ENCODE peak calls at places on chromosomes 4 and X, in six cellular contexts. One of them, this sample, is unnamed.

GRCh38 chrX:23819385-23820234 is 36.6 kb downstream of the SAT1 start:
- DNase-seq in right atrium auricular region: no peak
- DNase-seq in suprapubic skin: no peak
- DNase-seq in lower lobe of right lung: no peak
- DNase-seq in OCI-LY7: no peak
- DNase-seq in IMR-90: peak; percentile 40
- DNase-seq in this sample: no peak

GRCh38 chr4:130359537-130359936 is 1263.6 kb downstream of the C4orf33 start:
- DNase-seq in right atrium auricular region: no peak
- DNase-seq in suprapubic skin: no peak
- DNase-seq in lower lobe of right lung: no peak
- DNase-seq in OCI-LY7: peak; percentile 56
- DNase-seq in IMR-90: peak; percentile 35
- DNase-seq in this sample: no peak

GRCh38 chrX:53438832-53439230 is 4.7 kb upstream of the HSD17B10 start:
- DNase-seq in right atrium auricular region: no peak
- DNase-seq in suprapubic skin: no peak
- DNase-seq in lower lobe of right lung: no peak
- DNase-seq in OCI-LY7: no peak
- DNase-seq in IMR-90: no peak
- DNase-seq in this sample: no peak

GRCh38 chr4:80213117-80213815 is 16.0 kb downstream of the PRDM8 start:
- DNase-seq in right atrium auricular region: no peak
- DNase-seq in suprapubic skin: no peak
- DNase-seq in lower lobe of right lung: no peak
- DNase-seq in OCI-LY7: no peak
- DNase-seq in IMR-90: peak; percentile 87
- DNase-seq in this sample: no peak

GRCh38 chr4:46934731-46935130 is 25.7 kb upstream of the COX7B2 start:
- DNase-seq in right atrium auricular region: no peak
- DNase-seq in suprapubic skin: no peak
- DNase-seq in lower lobe of right lung: no peak
- DNase-seq in OCI-LY7: no peak
- DNase-seq in IMR-90: no peak
- DNase-seq in this sample: no peak

GRCh38 chr4:124964251-124964650 is 251.7 kb upstream of the ANKRD50 start:
- DNase-seq in right atrium auricular region: no peak
- DNase-seq in suprapubic skin: no peak
- DNase-seq in lower lobe of right lung: no peak
- DNase-seq in OCI-LY7: no peak
- DNase-seq in IMR-90: no peak
- DNase-seq in this sample: no peak

GRCh38 chrX:17459008-17459407 is 84.0 kb downstream of the NHS start:
- DNase-seq in right atrium auricular region: no peak
- DNase-seq in suprapubic skin: no peak
- DNase-seq in lower lobe of right lung: no peak
- DNase-seq in OCI-LY7: no peak
- DNase-seq in IMR-90: peak; percentile 61
- DNase-seq in this sample: no peak

GRCh38 chr4:171629182-171629581 is 184.0 kb upstream of the GALNTL6 start:
- DNase-seq in right atrium auricular region: no peak
- DNase-seq in suprapubic skin: no peak
- DNase-seq in lower lobe of right lung: no peak
- DNase-seq in OCI-LY7: no peak
- DNase-seq in IMR-90: no peak
- DNase-seq in this sample: no peak

GRCh38 chrX:145190801-145191389 is 56.4 kb upstream of the SPANXN1 start:
- DNase-seq in right atrium auricular region: no peak
- DNase-seq in suprapubic skin: no peak
- DNase-seq in lower lobe of right lung: no peak
- DNase-seq in OCI-LY7: peak; percentile 1
- DNase-seq in IMR-90: no peak
- DNase-seq in this sample: no peak

GRCh38 chr4:148026022-148026421 is 294.1 kb downstream of the ARHGAP10 start:
- DNase-seq in right atrium auricular region: no peak
- DNase-seq in suprapubic skin: no peak
- DNase-seq in lower lobe of right lung: no peak
- DNase-seq in OCI-LY7: no peak
- DNase-seq in IMR-90: peak; percentile 93
- DNase-seq in this sample: no peak

GRCh38 chr4:139934786-139935330 is 219.1 kb downstream of the MAML3 start:
- DNase-seq in right atrium auricular region: no peak
- DNase-seq in suprapubic skin: no peak
- DNase-seq in lower lobe of right lung: no peak
- DNase-seq in OCI-LY7: no peak
- DNase-seq in IMR-90: no peak
- DNase-seq in this sample: no peak

GRCh38 chr4:94262163-94263016 is 54.7 kb downstream of the SMARCAD1 start:
- DNase-seq in right atrium auricular region: no peak
- DNase-seq in suprapubic skin: no peak
- DNase-seq in lower lobe of right lung: no peak
- DNase-seq in OCI-LY7: no peak
- DNase-seq in IMR-90: no peak
- DNase-seq in this sample: no peak

GRCh38 chr4:6405417-6405747 is 67.0 kb downstream of the PPP2R2C start:
- DNase-seq in right atrium auricular region: no peak
- DNase-seq in suprapubic skin: no peak
- DNase-seq in lower lobe of right lung: no peak
- DNase-seq in OCI-LY7: no peak
- DNase-seq in IMR-90: no peak
- DNase-seq in this sample: no peak

GRCh38 chrX:1321689-1322088 is 14.9 kb upstream of the IL3RA start:
- DNase-seq in right atrium auricular region: no peak
- DNase-seq in suprapubic skin: no peak
- DNase-seq in lower lobe of right lung: no peak
- DNase-seq in OCI-LY7: no peak
- DNase-seq in IMR-90: no peak
- DNase-seq in this sample: no peak

GRCh38 chr4:137896221-137896737 is 345.9 kb downstream of the SLC7A11 start:
- DNase-seq in right atrium auricular region: no peak
- DNase-seq in suprapubic skin: no peak
- DNase-seq in lower lobe of right lung: no peak
- DNase-seq in OCI-LY7: no peak
- DNase-seq in IMR-90: peak; percentile 23
- DNase-seq in this sample: no peak

GRCh38 chr4:40395908-40396806 is 61.0 kb downstream of the CHRNA9 start:
- DNase-seq in right atrium auricular region: no peak
- DNase-seq in suprapubic skin: no peak
- DNase-seq in lower lobe of right lung: peak; percentile 83
- DNase-seq in OCI-LY7: no peak
- DNase-seq in IMR-90: no peak
- DNase-seq in this sample: no peak

GRCh38 chr4:116839826-116840225 is 245.6 kb downstream of the TRAM1L1 start:
- DNase-seq in right atrium auricular region: no peak
- DNase-seq in suprapubic skin: no peak
- DNase-seq in lower lobe of right lung: no peak
- DNase-seq in OCI-LY7: no peak
- DNase-seq in IMR-90: no peak
- DNase-seq in this sample: no peak

GRCh38 chr4:16120720-16121119 is 36.9 kb upstream of the PROM1 start:
- DNase-seq in right atrium auricular region: no peak
- DNase-seq in suprapubic skin: no peak
- DNase-seq in lower lobe of right lung: no peak
- DNase-seq in OCI-LY7: peak; percentile 29
- DNase-seq in IMR-90: peak; percentile 1
- DNase-seq in this sample: no peak

DNA sequence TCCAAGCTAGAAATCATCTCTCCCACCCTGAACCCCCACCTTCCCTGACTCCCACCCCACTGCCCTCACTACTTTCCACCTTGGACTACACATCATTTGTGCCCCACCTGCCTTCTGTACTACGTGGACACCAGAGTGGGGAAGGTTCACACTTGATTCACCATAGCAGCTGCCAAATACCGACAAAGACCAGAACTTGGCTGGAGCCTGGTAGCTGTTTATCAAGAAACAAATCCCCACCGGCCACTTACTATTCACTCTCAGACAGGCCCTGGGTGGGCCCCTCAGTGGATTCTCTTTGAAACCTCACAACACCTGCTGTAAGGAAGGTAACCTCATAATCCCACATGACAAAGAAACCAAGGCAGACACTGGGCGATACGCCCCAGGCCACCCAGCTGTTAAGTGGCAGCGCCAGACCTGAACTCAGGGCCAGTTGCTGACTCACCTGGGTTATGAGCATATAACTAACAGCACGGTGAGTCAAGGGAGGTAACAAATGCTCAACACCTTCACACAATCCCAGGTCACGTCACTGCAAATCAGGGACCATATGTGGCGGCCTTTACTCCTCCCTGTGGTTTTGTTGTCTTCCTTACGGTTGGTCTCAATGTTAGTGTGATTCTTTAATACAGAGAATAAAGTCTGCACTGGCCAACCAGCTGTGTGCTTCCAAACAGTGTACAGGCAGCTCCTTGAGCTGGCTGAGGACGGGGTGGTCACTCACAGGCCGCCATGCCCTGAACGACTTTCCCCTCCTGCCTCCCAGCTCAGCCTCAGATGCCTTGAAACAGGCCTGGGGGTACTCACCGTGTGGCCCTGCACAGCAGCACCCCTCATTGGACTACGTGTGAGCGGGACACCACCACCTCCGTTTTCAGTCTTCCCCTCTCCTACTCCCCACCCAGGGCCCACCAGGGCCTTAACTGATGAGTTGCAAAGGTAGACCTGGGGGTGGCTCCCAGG is 7.5 kb downstream of the WDR1 start:
- DNase-seq in right atrium auricular region: no peak
- DNase-seq in suprapubic skin: no peak
- DNase-seq in lower lobe of right lung: no peak
- DNase-seq in OCI-LY7: no peak
- DNase-seq in IMR-90: peak; percentile 55
- DNase-seq in this sample: no peak
- H3K4me1 ChIP-seq in right atrium auricular region: no peaks in the 10 kb centered on the region
- H3K4me1 ChIP-seq in suprapubic skin: peaks cover 86% of the 10 kb centered on the region
- H3K4me1 ChIP-seq in lower lobe of right lung: peaks cover 94% of the 10 kb centered on the region
- H3K4me1 ChIP-seq in OCI-LY7: no peaks in the 10 kb centered on the region
- H3K4me1 ChIP-seq in IMR-90: peaks cover 69% of the 10 kb centered on the region
- H3K4me1 ChIP-seq in this sample: peaks cover 67% of the 10 kb centered on the region

DNA sequence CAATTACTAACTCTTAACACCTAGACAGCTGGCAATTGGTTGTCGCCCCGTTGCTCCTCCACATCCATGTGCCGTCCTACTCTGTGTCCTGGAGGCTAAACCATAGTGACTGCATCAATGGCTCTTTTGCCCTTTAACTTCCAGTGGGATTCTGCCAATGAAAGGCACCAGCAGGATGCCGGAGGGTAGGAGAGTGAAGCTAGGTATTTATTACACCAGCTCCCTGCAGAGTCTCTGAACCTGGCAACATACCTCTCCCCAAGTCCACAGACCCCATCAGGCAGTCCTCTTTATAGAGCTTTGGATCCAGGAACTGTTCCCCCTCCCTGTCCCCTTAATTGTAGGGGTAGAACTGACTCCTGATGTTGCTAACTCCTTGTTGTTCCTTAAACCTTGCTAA is 426.8 kb downstream of the HNRNPD start:
- DNase-seq in right atrium auricular region: no peak
- DNase-seq in suprapubic skin: no peak
- DNase-seq in lower lobe of right lung: no peak
- DNase-seq in OCI-LY7: no peak
- DNase-seq in IMR-90: no peak
- DNase-seq in this sample: no peak
- H3K4me3 ChIP-seq in right atrium auricular region: no peak overlapping the region
- H3K4me3 ChIP-seq in suprapubic skin: no peak overlapping the region
- H3K4me3 ChIP-seq in lower lobe of right lung: no peak overlapping the region
- H3K4me3 ChIP-seq in OCI-LY7: no peak overlapping the region
- H3K4me3 ChIP-seq in IMR-90: no peak overlapping the region
- H3K4me3 ChIP-seq in this sample: no peak overlapping the region

GRCh38 chr4:21991537-21991936 is 43.0 kb upstream of the KCNIP4 start:
- DNase-seq in right atrium auricular region: no peak
- DNase-seq in suprapubic skin: no peak
- DNase-seq in lower lobe of right lung: no peak
- DNase-seq in OCI-LY7: no peak
- DNase-seq in IMR-90: no peak
- DNase-seq in this sample: no peak
- H3K4me1 ChIP-seq in right atrium auricular region: no peaks in the 10 kb centered on the region
- H3K4me1 ChIP-seq in suprapubic skin: no peaks in the 10 kb centered on the region
- H3K4me1 ChIP-seq in lower lobe of right lung: no peaks in the 10 kb centered on the region
- H3K4me1 ChIP-seq in OCI-LY7: no peaks in the 10 kb centered on the region
- H3K4me1 ChIP-seq in IMR-90: no peaks in the 10 kb centered on the region
- H3K4me1 ChIP-seq in this sample: no peaks in the 10 kb centered on the region

DNA sequence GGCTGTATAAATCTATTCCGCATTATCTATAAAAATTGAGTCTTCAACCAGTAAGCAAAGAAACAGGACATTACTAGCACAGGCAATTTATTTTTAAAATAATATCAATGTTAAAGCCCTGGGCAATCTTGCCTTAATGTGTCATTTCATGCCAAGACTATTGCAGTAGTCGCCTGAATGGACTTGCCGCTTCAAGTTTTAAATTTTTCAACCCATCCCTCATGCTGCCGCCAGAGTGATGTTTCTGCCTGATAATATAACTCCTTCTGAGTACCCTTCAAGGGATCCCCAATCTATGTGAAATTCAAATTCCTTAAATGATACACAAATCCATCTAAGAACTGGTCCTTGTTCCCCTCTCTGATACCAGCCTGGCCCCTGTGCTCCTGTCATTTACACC is 66.9 kb downstream of the PRSS12 start:
- DNase-seq in right atrium auricular region: no peak
- DNase-seq in suprapubic skin: no peak
- DNase-seq in lower lobe of right lung: no peak
- DNase-seq in OCI-LY7: no peak
- DNase-seq in IMR-90: no peak
- DNase-seq in this sample: no peak
- H3K4me3 ChIP-seq in right atrium auricular region: no peak overlapping the region
- H3K4me3 ChIP-seq in suprapubic skin: no peak overlapping the region
- H3K4me3 ChIP-seq in lower lobe of right lung: no peak overlapping the region
- H3K4me3 ChIP-seq in OCI-LY7: no peak overlapping the region
- H3K4me3 ChIP-seq in IMR-90: no peak overlapping the region
- H3K4me3 ChIP-seq in this sample: no peak overlapping the region

GRCh38 chr4:100983426-100983825 is 363.9 kb downstream of the PPP3CA start:
- DNase-seq in right atrium auricular region: no peak
- DNase-seq in suprapubic skin: no peak
- DNase-seq in lower lobe of right lung: no peak
- DNase-seq in OCI-LY7: no peak
- DNase-seq in IMR-90: no peak
- DNase-seq in this sample: no peak

GRCh38 chr4:100986360-100986868 is 360.9 kb downstream of the PPP3CA start:
- DNase-seq in right atrium auricular region: no peak
- DNase-seq in suprapubic skin: no peak
- DNase-seq in lower lobe of right lung: peak; percentile 45
- DNase-seq in OCI-LY7: no peak
- DNase-seq in IMR-90: no peak
- DNase-seq in this sample: no peak

GRCh38 chr4:100982345-100982744 is 365.0 kb downstream of the PPP3CA start:
- DNase-seq in right atrium auricular region: no peak
- DNase-seq in suprapubic skin: no peak
- DNase-seq in lower lobe of right lung: no peak
- DNase-seq in OCI-LY7: no peak
- DNase-seq in IMR-90: no peak
- DNase-seq in this sample: no peak

GRCh38 chr4:100985576-100985975 is 361.8 kb downstream of the PPP3CA start:
- DNase-seq in right atrium auricular region: no peak
- DNase-seq in suprapubic skin: no peak
- DNase-seq in lower lobe of right lung: no peak
- DNase-seq in OCI-LY7: no peak
- DNase-seq in IMR-90: no peak
- DNase-seq in this sample: no peak

DNA sequence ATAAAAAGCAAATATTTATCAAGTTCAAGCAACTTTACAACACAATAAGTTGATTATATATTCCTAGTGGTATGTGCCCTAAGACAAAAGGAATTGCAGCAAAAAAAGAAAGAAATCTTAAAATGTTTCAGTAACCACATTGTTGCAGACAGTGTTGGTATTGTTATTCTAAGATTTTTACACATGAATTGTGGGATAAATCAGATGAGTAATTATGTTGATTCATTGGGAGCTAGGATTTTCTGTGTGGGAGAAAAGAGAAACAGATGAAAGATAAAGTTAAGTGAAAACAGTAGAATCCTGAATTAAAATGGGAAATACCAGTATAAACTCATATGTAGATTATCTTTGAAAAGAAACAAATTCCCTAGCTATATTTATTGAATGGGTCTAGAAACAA is 362.4 kb downstream of the PPP3CA start:
- DNase-seq in right atrium auricular region: no peak
- DNase-seq in suprapubic skin: no peak
- DNase-seq in lower lobe of right lung: no peak
- DNase-seq in OCI-LY7: no peak
- DNase-seq in IMR-90: peak; percentile 66
- DNase-seq in this sample: no peak
- H3K4me1 ChIP-seq in right atrium auricular region: no peaks in the 10 kb centered on the region
- H3K4me1 ChIP-seq in suprapubic skin: no peaks in the 10 kb centered on the region
- H3K4me1 ChIP-seq in lower lobe of right lung: no peaks in the 10 kb centered on the region
- H3K4me1 ChIP-seq in OCI-LY7: no peaks in the 10 kb centered on the region
- H3K4me1 ChIP-seq in IMR-90: no peaks in the 10 kb centered on the region
- H3K4me1 ChIP-seq in this sample: no peaks in the 10 kb centered on the region

This sample was measured in ascending aorta.